ENCODE peak calls at places on chromosomes 16 and 17, in four cellular contexts. I is testis; T is activated CD8-positive, alpha-beta T cell treated with anti-CD3 and anti-CD28 coated beads for 36 hours; K is GM12865. B is an unnamed sample.

GRCh38 chr16:82641336-82641984 is 14.7 kb downstream of the CDH13 start:
- DNase-seq in T (no peak), K (peak), I (no peak), B (no peak)

GRCh38 chr16:52265446-52265861 is 281.5 kb downstream of the TOX3 start:
- DNase-seq in K (no peak), I (no peak), T (no peak), B (no peak)

GRCh38 chr16:47732806-47733150 is 271.6 kb downstream of the PHKB start:
- DNase-seq in K (no peak), I (no peak), T (peak), B (no peak)

GRCh38 chr17:44911133-44912001 is 3.9 kb downstream of the GFAP start:
- DNase-seq in K (peak), I (peak), T (peak), B (peak)

GRCh38 chr16:75288596-75289120 is 37.2 kb upstream of the BCAR1 start:
- DNase-seq in I (no peak), T (peak), K (peak), B (no peak)

GRCh38 chr17:14302421-14303099 is 1.7 kb downstream of the HS3ST3B1 start:
- DNase-seq in K (peak), I (peak), T (peak), B (peak)

GRCh38 chr16:89216315-89217137 is 977 bp upstream of the ZNF778 start:
- DNase-seq in I (peak), K (peak), T (peak), B (peak)

GRCh38 chr16:69311533-69312388 is 611 bp downstream of the VPS4A start:
- DNase-seq in I (peak), T (peak), K (peak), B (peak)

GRCh38 chr17:31549121-31549524 is 157.6 kb downstream of the RAB11FIP4 start:
- DNase-seq in I (peak), K (peak), T (peak), B (peak)

GRCh38 chr17:6569391-6570302 is 13.3 kb upstream of the PITPNM3 start:
- DNase-seq in T (no peak), K (no peak), I (no peak), B (no peak)

GRCh38 chr17:57044976-57045867 is 39.8 kb upstream of the AKAP1 start:
- DNase-seq in K (no peak), T (no peak), I (no peak), B (peak)

GRCh38 chr17:55210292-55210691 is 54.5 kb upstream of the HLF start:
- DNase-seq in I (no peak), K (no peak), T (no peak), B (no peak)

GRCh38 chr16:30491744-30492308 is 19.3 kb downstream of the ITGAL start:
- DNase-seq in K (no peak), T (peak), I (no peak), B (no peak)

DNA sequence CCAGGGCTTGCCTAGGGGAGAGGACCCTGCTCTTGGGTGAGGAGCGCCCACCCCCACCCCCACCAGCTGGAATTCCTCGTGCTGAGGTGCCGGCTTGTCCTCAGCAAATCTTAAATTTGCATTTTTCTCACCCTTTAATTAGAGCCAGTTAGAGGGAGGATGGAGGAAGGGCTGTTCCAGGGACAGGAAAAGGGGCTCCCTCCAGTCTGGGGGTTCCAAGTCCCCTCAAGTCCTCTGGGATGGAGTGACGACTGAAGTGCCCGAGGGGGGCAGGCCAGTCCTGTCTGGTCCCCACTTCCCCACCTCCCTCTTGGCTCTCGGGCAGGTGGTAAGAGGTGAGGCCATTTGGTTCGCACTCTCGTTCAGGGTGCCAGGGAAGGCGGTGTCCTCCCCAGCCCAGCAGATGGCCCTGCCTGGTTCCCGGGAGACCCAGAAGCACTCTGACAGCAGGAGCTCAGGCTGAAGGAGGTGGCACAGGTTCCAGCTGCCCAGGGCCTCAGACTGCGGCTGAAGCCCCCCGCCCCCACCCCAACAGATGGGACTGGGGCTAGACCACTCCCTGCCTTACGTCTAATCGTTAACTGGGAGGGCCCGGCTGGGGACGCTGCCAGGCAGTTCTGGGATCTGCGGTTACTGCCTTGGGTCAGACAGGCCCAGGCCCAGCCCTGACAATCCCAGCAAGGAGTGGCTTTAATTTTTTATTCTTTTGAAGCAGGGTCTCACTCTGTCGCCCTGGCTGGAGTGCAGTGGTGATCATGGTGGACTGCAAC is 2.2 kb downstream of the RAB26 start:
- DNase-seq in I (no peak), T (peak), K (peak), B (no peak)
- TF ChIP-seq CTCF in I (no peak), T (no peak), K (no peak), B (no peak)

GRCh38 chr16:404971-405486 is 3.3 kb downstream of the DECR2 start:
- DNase-seq in K (no peak), T (no peak), I (no peak), B (no peak)

GRCh38 chr16:398551-399277 is 1.7 kb downstream of the NME4 start:
- DNase-seq in T (no peak), K (no peak), I (no peak), B (no peak)

GRCh38 chr16:399278-400019 is 2.2 kb upstream of the DECR2 start:
- DNase-seq in I (no peak), T (no peak), K (no peak), B (no peak)

GRCh38 chr16:400061-400540 is 1.6 kb upstream of the DECR2 start:
- DNase-seq in I (no peak), K (no peak), T (peak), B (no peak)

DNA sequence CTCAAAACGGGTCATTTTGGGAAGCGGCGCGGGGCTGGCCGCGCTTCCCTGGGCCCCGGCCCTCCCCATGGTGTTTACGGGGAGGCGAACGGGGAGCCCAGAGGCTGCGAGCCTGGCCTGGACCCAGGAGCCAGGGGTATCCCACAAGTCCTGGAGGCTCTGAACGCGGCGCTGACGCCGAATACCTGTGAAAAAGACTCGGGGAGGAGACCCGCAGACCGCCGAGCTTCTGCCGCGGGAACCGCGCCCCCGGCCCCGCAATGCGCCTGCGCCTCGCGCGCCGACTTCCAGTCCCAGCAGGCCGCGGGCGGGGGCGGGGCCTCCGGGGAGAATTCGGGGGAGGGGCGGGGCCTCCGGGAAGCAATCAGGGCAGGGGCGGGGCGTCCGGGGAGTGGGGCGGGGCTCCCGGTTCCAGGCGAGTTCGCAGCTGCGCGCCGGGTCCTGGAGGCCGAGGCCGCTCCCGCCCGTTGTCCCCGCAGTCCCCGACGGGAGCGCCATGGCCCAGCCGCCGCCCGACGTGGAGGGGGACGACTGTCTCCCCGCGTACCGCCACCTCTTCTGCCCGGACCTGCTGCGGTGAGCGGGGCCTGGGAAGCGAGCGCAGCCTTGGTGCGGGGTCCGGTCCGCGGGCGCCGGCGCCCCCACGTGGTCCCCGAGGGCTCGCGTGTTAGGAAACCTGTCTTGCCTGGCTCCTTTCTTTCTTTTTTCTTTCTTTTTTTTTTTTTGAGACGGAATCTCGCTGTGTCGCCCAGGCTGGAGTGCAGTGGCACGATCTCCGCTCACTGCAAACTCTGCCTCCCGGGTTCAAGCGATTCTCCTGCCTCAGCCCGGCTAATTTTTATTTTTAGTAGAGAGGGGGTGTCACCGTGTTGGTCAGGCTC is at the start of gene DECR2:
- DNase-seq in I (peak), T (peak), K (peak), B (peak)
- TF ChIP-seq CTCF in I (peak), T (peak), K (peak), B (peak)

GRCh38 chr17:81520021-81520894 is 7.7 kb upstream of the ACTG1 start:
- DNase-seq in I (no peak), K (peak), T (no peak), B (no peak)

GRCh38 chr17:81524865-81525159 is 3.4 kb upstream of the FSCN2 start:
- DNase-seq in T (no peak), K (no peak), I (no peak), B (no peak)

GRCh38 chr17:81522491-81523125 is 5.6 kb upstream of the FSCN2 start:
- DNase-seq in I (no peak), T (no peak), K (no peak), B (no peak)

GRCh38 chr17:81524063-81524864 is 3.9 kb upstream of the FSCN2 start:
- DNase-seq in I (no peak), T (no peak), K (no peak), B (no peak)

GRCh38 chr17:81523139-81524062 is 4.8 kb upstream of the FSCN2 start:
- DNase-seq in T (no peak), K (peak), I (peak), B (no peak)
- TF ChIP-seq CTCF in T (no peak), K (peak), I (peak), B (peak)

GRCh38 chr17:70569131-70569530 is 399.8 kb downstream of the KCNJ2 start:
- DNase-seq in K (no peak), T (no peak), I (no peak), B (no peak)
- TF ChIP-seq CTCF in K (no peak), T (no peak), I (no peak), B (no peak)